ENCODE peak calls at places on chromosomes 12 and 14, in eight cellular contexts. S, O, L, V, R, Z, K and B are unnamed samples.

GRCh38 chr12:132166093-132166492 is 21.8 kb downstream of the NOC4L start:
- DNase-seq in S (no peak), O (no peak), L (no peak), V (no peak), R (no peak), Z (no peak), K (no peak), B (no peak)

GRCh38 chr12:108729612-108730336 is 1.5 kb downstream of the CORO1C start:
- DNase-seq in S (no peak), O (no peak), L (no peak), V (no peak), R (no peak), Z (peak), K (no peak), B (peak)

GRCh38 chr14:70011098-70011497 is 131.9 kb downstream of the SMOC1 start:
- DNase-seq in S (no peak), O (no peak), L (no peak), V (no peak), R (no peak), Z (no peak), K (no peak), B (no peak)

GRCh38 chr14:103542545-103543088 is 13.6 kb downstream of the TRMT61A start:
- DNase-seq in S (peak), O (no peak), L (no peak), V (no peak), R (no peak), Z (no peak), K (no peak), B (no peak)

GRCh38 chr14:84340938-84341337 is 1189.0 kb upstream of the FLRT2 start:
- DNase-seq in S (no peak), O (no peak), L (no peak), V (no peak), R (no peak), Z (no peak), K (no peak), B (peak)

GRCh38 chr12:29782285-29782820 is 1.4 kb downstream of the TMTC1 start:
- DNase-seq in S (no peak), O (no peak), L (no peak), V (peak), R (no peak), Z (no peak), K (no peak), B (peak)

GRCh38 chr14:37170237-37170636 is 2.2 kb downstream of the SLC25A21 start:
- DNase-seq in S (no peak), O (no peak), L (no peak), V (no peak), R (no peak), Z (no peak), K (no peak), B (no peak)

GRCh38 chr12:111407371-111408115 is 1.8 kb downstream of the SH2B3 start:
- DNase-seq in S (no peak), O (no peak), L (no peak), V (no peak), R (no peak), Z (no peak), K (no peak), B (no peak)

GRCh38 chr12:16012086-16012485 is 101.0 kb downstream of the DERA start:
- DNase-seq in S (no peak), O (no peak), L (no peak), V (no peak), R (no peak), Z (no peak), K (no peak), B (peak)

GRCh38 chr14:54116972-54117371 is 160.3 kb upstream of the BMP4 start:
- DNase-seq in S (no peak), O (no peak), L (no peak), V (no peak), R (no peak), Z (peak), K (no peak), B (peak)

GRCh38 chr14:54549862-54550261 is 17.1 kb upstream of the SAMD4A start:
- DNase-seq in S (no peak), O (no peak), L (no peak), V (no peak), R (no peak), Z (peak), K (no peak), B (no peak)

GRCh38 chr12:53750812-53751335 is 905 bp downstream of the CISTR start:
- DNase-seq in S (peak), O (no peak), L (no peak), V (no peak), R (no peak), Z (no peak), K (no peak), B (no peak)

GRCh38 chr12:25200703-25201102 is 5.7 kb downstream of the ETFRF1 start:
- DNase-seq in S (no peak), O (no peak), L (no peak), V (no peak), R (no peak), Z (peak), K (no peak), B (no peak)

GRCh38 chr12:72246370-72246769 is 25.8 kb upstream of the TRHDE start:
- DNase-seq in S (no peak), O (no peak), L (no peak), V (no peak), R (no peak), Z (peak), K (no peak), B (no peak)

GRCh38 chr12:131223791-131224567 is 270.3 kb downstream of the ADGRD1 start:
- DNase-seq in S (no peak), O (no peak), L (no peak), V (no peak), R (no peak), Z (no peak), K (peak), B (no peak)

GRCh38 chr12:22986997-22987396 is 362.0 kb downstream of the ETNK1 start:
- DNase-seq in S (no peak), O (no peak), L (no peak), V (no peak), R (no peak), Z (no peak), K (no peak), B (no peak)

GRCh38 chr14:67749341-67750110 is 47.8 kb downstream of the RDH12 start:
- DNase-seq in S (no peak), O (no peak), L (no peak), V (no peak), R (no peak), Z (no peak), K (no peak), B (no peak)

GRCh38 chr12:46770501-46771183 is 55.2 kb downstream of the SLC38A4 start:
- DNase-seq in S (no peak), O (no peak), L (no peak), V (no peak), R (no peak), Z (no peak), K (no peak), B (peak)

GRCh38 chr12:31231611-31232360 is 94.2 kb downstream of the SINHCAF start:
- DNase-seq in S (no peak), O (no peak), L (no peak), V (no peak), R (no peak), Z (no peak), K (no peak), B (no peak)

GRCh38 chr14:75450381-75451276 is 22.8 kb downstream of the JDP2 start:
- DNase-seq in S (no peak), O (no peak), L (no peak), V (peak), R (no peak), Z (peak), K (no peak), B (no peak)

GRCh38 chr12:105672171-105672570 is 341.7 kb downstream of the C12orf75 start:
- DNase-seq in S (no peak), O (no peak), L (no peak), V (no peak), R (no peak), Z (no peak), K (no peak), B (no peak)

GRCh38 chr12:6958609-6959375 is 7.6 kb downstream of the PTPN6 start:
- DNase-seq in S (no peak), O (no peak), L (peak), V (no peak), R (peak), Z (no peak), K (no peak), B (no peak)

GRCh38 chr12:104234926-104235499 is 19.4 kb downstream of the TXNRD1 start:
- DNase-seq in S (no peak), O (no peak), L (no peak), V (no peak), R (no peak), Z (no peak), K (no peak), B (no peak)